ENCODE peak calls at places on chromosomes 6 and 20, in seven cellular contexts. One of them, this sample, is unnamed.
A peak's percentile ranks its signal among the peaks of the same experiment; 100 is the strongest.

GRCh38 chr6:152309648-152310047 is 327.5 kb downstream of the SYNE1 start:
- DNase-seq in SJSA1: no peak
- DNase-seq in mucosa of descending colon: peak; percentile 42
- DNase-seq in IMR-90: no peak
- DNase-seq in iPS DF 6.9: no peak
- DNase-seq in naive thymus-derived CD4-positive, alpha-beta T cell: peak; percentile 73
- DNase-seq in adrenal gland: no peak
- DNase-seq in this sample: peak; percentile 23

GRCh38 chr6:111076024-111076680 is 11.2 kb upstream of the SLC16A10 start:
- DNase-seq in naive thymus-derived CD4-positive, alpha-beta T cell: no peak
- DNase-seq in SJSA1: no peak
- DNase-seq in iPS DF 6.9: no peak
- DNase-seq in mucosa of descending colon: no peak
- DNase-seq in IMR-90: no peak
- DNase-seq in adrenal gland: peak; percentile 15
- DNase-seq in this sample: no peak

GRCh38 chr6:119683022-119683421 is 333.5 kb upstream of the MAN1A1 start:
- DNase-seq in naive thymus-derived CD4-positive, alpha-beta T cell: no peak
- DNase-seq in iPS DF 6.9: no peak
- DNase-seq in IMR-90: no peak
- DNase-seq in adrenal gland: no peak
- DNase-seq in SJSA1: no peak
- DNase-seq in mucosa of descending colon: no peak
- DNase-seq in this sample: no peak

GRCh38 chr6:168232046-168232445 is 87.5 kb downstream of the DACT2 start:
- DNase-seq in mucosa of descending colon: no peak
- DNase-seq in iPS DF 6.9: no peak
- DNase-seq in naive thymus-derived CD4-positive, alpha-beta T cell: no peak
- DNase-seq in adrenal gland: no peak
- DNase-seq in SJSA1: no peak
- DNase-seq in IMR-90: no peak
- DNase-seq in this sample: no peak

GRCh38 chr6:150783818-150784217 is 81.7 kb upstream of the MTHFD1L start:
- DNase-seq in iPS DF 6.9: no peak
- DNase-seq in IMR-90: peak; percentile 15
- DNase-seq in naive thymus-derived CD4-positive, alpha-beta T cell: no peak
- DNase-seq in adrenal gland: no peak
- DNase-seq in mucosa of descending colon: no peak
- DNase-seq in SJSA1: no peak
- DNase-seq in this sample: no peak

GRCh38 chr6:42993445-42993844 is 9.1 kb downstream of the PPP2R5D start:
- DNase-seq in adrenal gland: no peak
- DNase-seq in mucosa of descending colon: no peak
- DNase-seq in IMR-90: no peak
- DNase-seq in SJSA1: no peak
- DNase-seq in naive thymus-derived CD4-positive, alpha-beta T cell: no peak
- DNase-seq in iPS DF 6.9: no peak
- DNase-seq in this sample: no peak

GRCh38 chr6:147586044-147586443 is 77.6 kb downstream of the SAMD5 start:
- DNase-seq in SJSA1: no peak
- DNase-seq in mucosa of descending colon: no peak
- DNase-seq in iPS DF 6.9: no peak
- DNase-seq in naive thymus-derived CD4-positive, alpha-beta T cell: no peak
- DNase-seq in adrenal gland: peak; percentile 50
- DNase-seq in IMR-90: peak; percentile 55
- DNase-seq in this sample: peak; percentile 15

GRCh38 chr20:43752561-43753301 is 25.9 kb upstream of the GTSF1L start:
- DNase-seq in IMR-90: peak; percentile 90
- DNase-seq in naive thymus-derived CD4-positive, alpha-beta T cell: no peak
- DNase-seq in iPS DF 6.9: no peak
- DNase-seq in adrenal gland: peak; percentile 17
- DNase-seq in mucosa of descending colon: peak; percentile 38
- DNase-seq in SJSA1: peak; percentile 73
- DNase-seq in this sample: no peak

GRCh38 chr6:77457720-77458349 is 5.5 kb downstream of the HTR1B start:
- DNase-seq in IMR-90: peak; percentile 97
- DNase-seq in SJSA1: peak; percentile 80
- DNase-seq in naive thymus-derived CD4-positive, alpha-beta T cell: no peak
- DNase-seq in adrenal gland: peak; percentile 80
- DNase-seq in iPS DF 6.9: no peak
- DNase-seq in mucosa of descending colon: peak; percentile 26
- DNase-seq in this sample: peak; percentile 55

GRCh38 chr20:48384147-48384818 is 443.5 kb downstream of the PREX1 start:
- DNase-seq in SJSA1: no peak
- DNase-seq in iPS DF 6.9: no peak
- DNase-seq in mucosa of descending colon: peak; percentile 45
- DNase-seq in IMR-90: no peak
- DNase-seq in adrenal gland: no peak
- DNase-seq in naive thymus-derived CD4-positive, alpha-beta T cell: no peak
- DNase-seq in this sample: no peak

GRCh38 chr20:47610247-47610944 is 108.7 kb downstream of the NCOA3 start:
- DNase-seq in adrenal gland: peak; percentile 84
- DNase-seq in SJSA1: no peak
- DNase-seq in mucosa of descending colon: no peak
- DNase-seq in naive thymus-derived CD4-positive, alpha-beta T cell: peak; percentile 68
- DNase-seq in iPS DF 6.9: no peak
- DNase-seq in IMR-90: peak; percentile 92
- DNase-seq in this sample: peak; percentile 52

GRCh38 chr6:83403191-83403590 is 27.7 kb downstream of the ME1 start:
- DNase-seq in adrenal gland: peak; percentile 39
- DNase-seq in SJSA1: no peak
- DNase-seq in naive thymus-derived CD4-positive, alpha-beta T cell: no peak
- DNase-seq in IMR-90: no peak
- DNase-seq in mucosa of descending colon: no peak
- DNase-seq in iPS DF 6.9: no peak
- DNase-seq in this sample: no peak

GRCh38 chr6:78854501-78854900 is 12.8 kb upstream of the IRAK1BP1 start:
- DNase-seq in iPS DF 6.9: no peak
- DNase-seq in adrenal gland: no peak
- DNase-seq in naive thymus-derived CD4-positive, alpha-beta T cell: no peak
- DNase-seq in mucosa of descending colon: no peak
- DNase-seq in SJSA1: no peak
- DNase-seq in IMR-90: no peak
- DNase-seq in this sample: peak; percentile 6

GRCh38 chr6:33756211-33756954 is 9.7 kb upstream of the IP6K3 start:
- DNase-seq in SJSA1: no peak
- DNase-seq in IMR-90: no peak
- DNase-seq in iPS DF 6.9: no peak
- DNase-seq in adrenal gland: no peak
- DNase-seq in mucosa of descending colon: no peak
- DNase-seq in naive thymus-derived CD4-positive, alpha-beta T cell: no peak
- DNase-seq in this sample: no peak

GRCh38 chr6:30378290-30378937 is 33.5 kb downstream of the RPP21 start:
- DNase-seq in iPS DF 6.9: no peak
- DNase-seq in adrenal gland: no peak
- DNase-seq in SJSA1: no peak
- DNase-seq in mucosa of descending colon: no peak
- DNase-seq in naive thymus-derived CD4-positive, alpha-beta T cell: no peak
- DNase-seq in IMR-90: peak; percentile 19
- DNase-seq in this sample: peak; percentile 10

GRCh38 chr6:159691963-159692287 is 1.1 kb downstream of the SOD2 start:
- DNase-seq in adrenal gland: no peak
- DNase-seq in mucosa of descending colon: no peak
- DNase-seq in naive thymus-derived CD4-positive, alpha-beta T cell: no peak
- DNase-seq in IMR-90: no peak
- DNase-seq in iPS DF 6.9: no peak
- DNase-seq in SJSA1: no peak
- DNase-seq in this sample: peak; percentile 16

GRCh38 chr6:90289902-90290301 is 6.7 kb downstream of the BACH2 start:
- DNase-seq in adrenal gland: no peak
- DNase-seq in mucosa of descending colon: no peak
- DNase-seq in iPS DF 6.9: no peak
- DNase-seq in IMR-90: no peak
- DNase-seq in SJSA1: no peak
- DNase-seq in naive thymus-derived CD4-positive, alpha-beta T cell: no peak
- DNase-seq in this sample: no peak
- H3K4me1 ChIP-seq in adrenal gland: peaks cover 7% of the 10 kb centered on the region
- H3K4me1 ChIP-seq in mucosa of descending colon: peaks cover 5% of the 10 kb centered on the region
- H3K4me1 ChIP-seq in iPS DF 6.9: peaks cover 2% of the 10 kb centered on the region
- H3K4me1 ChIP-seq in IMR-90: no peaks in the 10 kb centered on the region
- H3K4me1 ChIP-seq in SJSA1: peaks cover 17% of the 10 kb centered on the region
- H3K4me1 ChIP-seq in naive thymus-derived CD4-positive, alpha-beta T cell: peaks cover 83% of the 10 kb centered on the region
- H3K4me1 ChIP-seq in this sample: peaks cover 4% of the 10 kb centered on the region

GRCh38 chr20:35341366-35342028 is 49.3 kb upstream of the FAM83C start:
- DNase-seq in SJSA1: no peak
- DNase-seq in adrenal gland: no peak
- DNase-seq in iPS DF 6.9: no peak
- DNase-seq in naive thymus-derived CD4-positive, alpha-beta T cell: no peak
- DNase-seq in IMR-90: peak; percentile 29
- DNase-seq in mucosa of descending colon: no peak
- DNase-seq in this sample: no peak

GRCh38 chr20:35344354-35344837 is 52.2 kb upstream of the FAM83C start:
- DNase-seq in IMR-90: peak; percentile 96
- DNase-seq in mucosa of descending colon: peak; percentile 75
- DNase-seq in SJSA1: no peak
- DNase-seq in adrenal gland: peak; percentile 71
- DNase-seq in iPS DF 6.9: no peak
- DNase-seq in naive thymus-derived CD4-positive, alpha-beta T cell: no peak
- DNase-seq in this sample: peak; percentile 84

GRCh38 chr20:35339007-35339406 is 46.8 kb upstream of the FAM83C start:
- DNase-seq in iPS DF 6.9: no peak
- DNase-seq in IMR-90: peak; percentile 99
- DNase-seq in mucosa of descending colon: no peak
- DNase-seq in naive thymus-derived CD4-positive, alpha-beta T cell: no peak
- DNase-seq in adrenal gland: no peak
- DNase-seq in SJSA1: no peak
- DNase-seq in this sample: no peak

GRCh38 chr20:35342154-35342769 is 50.0 kb upstream of the FAM83C start:
- DNase-seq in mucosa of descending colon: no peak
- DNase-seq in naive thymus-derived CD4-positive, alpha-beta T cell: no peak
- DNase-seq in SJSA1: no peak
- DNase-seq in adrenal gland: no peak
- DNase-seq in IMR-90: no peak
- DNase-seq in iPS DF 6.9: peak; percentile 18
- DNase-seq in this sample: no peak

DNA sequence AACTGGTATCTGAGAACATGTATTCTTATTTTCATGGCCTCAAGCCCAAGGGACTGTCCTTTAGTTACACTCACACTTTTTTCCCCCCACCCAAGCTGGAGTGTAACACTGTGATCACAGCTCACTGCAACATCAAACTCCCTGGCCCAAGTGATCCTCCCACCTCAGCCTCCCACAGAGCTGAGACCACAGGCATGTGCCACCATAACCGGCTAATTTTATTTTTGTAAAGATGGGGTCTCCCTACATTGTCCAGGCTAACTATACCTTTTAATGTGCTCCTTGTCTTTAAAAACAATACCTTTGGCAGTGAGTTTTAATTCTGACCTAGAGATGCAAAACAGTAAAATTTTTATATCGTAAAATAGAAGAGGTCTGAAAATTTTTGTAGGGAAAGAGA is 48.2 kb upstream of the FAM83C start:
- DNase-seq in adrenal gland: no peak
- DNase-seq in SJSA1: no peak
- DNase-seq in naive thymus-derived CD4-positive, alpha-beta T cell: no peak
- DNase-seq in iPS DF 6.9: no peak
- DNase-seq in mucosa of descending colon: no peak
- DNase-seq in IMR-90: no peak
- DNase-seq in this sample: no peak
- H3K4me1 ChIP-seq in adrenal gland: no peaks in the 10 kb centered on the region
- H3K4me1 ChIP-seq in SJSA1: peaks cover 16% of the 10 kb centered on the region
- H3K4me1 ChIP-seq in naive thymus-derived CD4-positive, alpha-beta T cell: no peaks in the 10 kb centered on the region
- H3K4me1 ChIP-seq in iPS DF 6.9: no peaks in the 10 kb centered on the region
- H3K4me1 ChIP-seq in mucosa of descending colon: peaks cover 5% of the 10 kb centered on the region
- H3K4me1 ChIP-seq in IMR-90: peaks cover 30% of the 10 kb centered on the region
- H3K4me1 ChIP-seq in this sample: no peaks in the 10 kb centered on the region

DNA sequence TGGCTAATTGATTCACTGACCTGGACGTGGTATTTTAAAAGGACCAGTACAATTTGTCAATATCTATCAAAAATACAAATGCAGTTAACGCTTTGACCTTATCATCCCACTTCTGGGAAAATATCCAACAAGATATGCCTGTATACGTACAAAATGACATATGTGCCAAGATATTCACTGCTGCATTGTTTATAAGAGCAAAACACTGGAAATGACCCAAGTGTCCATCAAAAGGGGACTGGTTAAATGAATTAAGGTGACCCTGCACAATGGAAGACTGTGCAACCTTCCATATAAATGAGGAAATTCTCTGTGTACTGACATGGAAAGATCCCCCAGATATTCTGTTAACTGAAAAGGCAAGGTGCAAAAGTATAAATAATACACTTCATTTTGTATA is 13.9 kb downstream of the TRAM2 start:
- DNase-seq in adrenal gland: no peak
- DNase-seq in SJSA1: no peak
- DNase-seq in iPS DF 6.9: no peak
- DNase-seq in naive thymus-derived CD4-positive, alpha-beta T cell: no peak
- DNase-seq in IMR-90: no peak
- DNase-seq in mucosa of descending colon: no peak
- DNase-seq in this sample: no peak
- H3K4me1 ChIP-seq in adrenal gland: no peaks in the 10 kb centered on the region
- H3K4me1 ChIP-seq in SJSA1: peaks cover 31% of the 10 kb centered on the region
- H3K4me1 ChIP-seq in iPS DF 6.9: peaks cover 6% of the 10 kb centered on the region
- H3K4me1 ChIP-seq in naive thymus-derived CD4-positive, alpha-beta T cell: peaks cover 4% of the 10 kb centered on the region
- H3K4me1 ChIP-seq in IMR-90: peaks cover 40% of the 10 kb centered on the region
- H3K4me1 ChIP-seq in mucosa of descending colon: peaks cover 10% of the 10 kb centered on the region
- H3K4me1 ChIP-seq in this sample: peaks cover 29% of the 10 kb centered on the region

GRCh38 chr20:32057785-32058184 is 5.7 kb downstream of the HCK start:
- DNase-seq in naive thymus-derived CD4-positive, alpha-beta T cell: no peak
- DNase-seq in SJSA1: no peak
- DNase-seq in iPS DF 6.9: no peak
- DNase-seq in mucosa of descending colon: no peak
- DNase-seq in IMR-90: no peak
- DNase-seq in adrenal gland: no peak
- DNase-seq in this sample: no peak

GRCh38 chr20:32052792-32053362 is 835 bp downstream of the HCK start:
- DNase-seq in iPS DF 6.9: no peak
- DNase-seq in naive thymus-derived CD4-positive, alpha-beta T cell: no peak
- DNase-seq in mucosa of descending colon: peak; percentile 47
- DNase-seq in SJSA1: no peak
- DNase-seq in adrenal gland: peak; percentile 33
- DNase-seq in IMR-90: no peak
- DNase-seq in this sample: no peak

GRCh38 chr20:32059189-32059588 is 7.1 kb downstream of the HCK start:
- DNase-seq in adrenal gland: no peak
- DNase-seq in SJSA1: no peak
- DNase-seq in mucosa of descending colon: no peak
- DNase-seq in iPS DF 6.9: no peak
- DNase-seq in IMR-90: no peak
- DNase-seq in naive thymus-derived CD4-positive, alpha-beta T cell: no peak
- DNase-seq in this sample: no peak

GRCh38 chr20:32053648-32054047 is 1.6 kb downstream of the HCK start:
- DNase-seq in adrenal gland: no peak
- DNase-seq in IMR-90: no peak
- DNase-seq in naive thymus-derived CD4-positive, alpha-beta T cell: no peak
- DNase-seq in iPS DF 6.9: no peak
- DNase-seq in SJSA1: no peak
- DNase-seq in mucosa of descending colon: no peak
- DNase-seq in this sample: no peak

GRCh38 chr20:32056708-32057491 is 4.9 kb downstream of the HCK start:
- DNase-seq in iPS DF 6.9: no peak
- DNase-seq in naive thymus-derived CD4-positive, alpha-beta T cell: no peak
- DNase-seq in SJSA1: no peak
- DNase-seq in IMR-90: no peak
- DNase-seq in adrenal gland: no peak
- DNase-seq in mucosa of descending colon: no peak
- DNase-seq in this sample: no peak
- H3K4me1 ChIP-seq in iPS DF 6.9: peaks cover 3% of the 10 kb centered on the region
- H3K4me1 ChIP-seq in naive thymus-derived CD4-positive, alpha-beta T cell: peaks cover 11% of the 10 kb centered on the region
- H3K4me1 ChIP-seq in SJSA1: no peaks in the 10 kb centered on the region
- H3K4me1 ChIP-seq in IMR-90: no peaks in the 10 kb centered on the region
- H3K4me1 ChIP-seq in adrenal gland: no peaks in the 10 kb centered on the region
- H3K4me1 ChIP-seq in mucosa of descending colon: no peaks in the 10 kb centered on the region
- H3K4me1 ChIP-seq in this sample: no peaks in the 10 kb centered on the region